ENCODE peak calls at places on chromosomes 12 and 14, in seven cellular contexts. J is colonic mucosa; P is PC-9; K is uterus; F is CD8-positive, alpha-beta T cell; G is transverse colon; I is tibial nerve. V is an unnamed sample.

GRCh38 chr12:32535260-32535999 is 136.1 kb downstream of the FGD4 start:
- DNase-seq in J (peak; percentile 86), P (no peak), K (peak; percentile 47), F (no peak), G (peak; percentile 84), I (peak; percentile 66), V (peak; percentile 76)

GRCh38 chr14:97149775-97150174 is 352.6 kb downstream of the VRK1 start:
- DNase-seq in J (no peak), P (no peak), K (no peak), F (no peak), G (no peak), I (no peak), V (no peak)

GRCh38 chr14:61321385-61322010 is at the start of gene PRKCH:
- DNase-seq in J (peak; percentile 82), P (peak; percentile 91), K (peak; percentile 63), F (peak; percentile 71), G (peak; percentile 79), I (peak; percentile 47), V (peak; percentile 89)

GRCh38 chr12:49201595-49202295 is 12.9 kb upstream of the TUBA1A start:
- DNase-seq in J (no peak), P (peak; percentile 82), K (peak; percentile 54), F (no peak), G (no peak), I (no peak), V (peak; percentile 18)

GRCh38 chr12:116319851-116320621 is 42.5 kb upstream of the MED13L start:
- DNase-seq in J (peak; percentile 41), P (no peak), K (peak; percentile 93), F (no peak), G (peak; percentile 53), I (peak; percentile 74), V (no peak)

GRCh38 chr14:103382375-103382774 is 2.8 kb upstream of the MARK3 start:
- DNase-seq in J (no peak), P (no peak), K (no peak), F (no peak), G (no peak), I (no peak), V (no peak)

GRCh38 chr12:96271469-96272199 is 77.5 kb downstream of the ELK3 start:
- DNase-seq in J (no peak), P (no peak), K (no peak), F (no peak), G (no peak), I (no peak), V (no peak)

GRCh38 chr12:15172423-15172822 is 48.8 kb downstream of the RERG start:
- DNase-seq in J (no peak), P (no peak), K (no peak), F (no peak), G (no peak), I (no peak), V (no peak)

GRCh38 chr12:71164877-71165197 is 7.0 kb upstream of the TSPAN8 start:
- DNase-seq in J (peak; percentile 68), P (no peak), K (no peak), F (no peak), G (peak; percentile 48), I (no peak), V (peak; percentile 98)

GRCh38 chr14:75170797-75171196 is 5.6 kb downstream of the TMED10 start:
- DNase-seq in J (no peak), P (no peak), K (no peak), F (no peak), G (no peak), I (no peak), V (no peak)

GRCh38 chr14:89721991-89722390 is 232.5 kb downstream of the EFCAB11 start:
- DNase-seq in J (no peak), P (no peak), K (no peak), F (no peak), G (peak; percentile 15), I (no peak), V (peak; percentile 71)

GRCh38 chr12:131102493-131102931 is 148.8 kb downstream of the ADGRD1 start:
- DNase-seq in J (no peak), P (no peak), K (no peak), F (no peak), G (no peak), I (no peak), V (no peak)

GRCh38 chr12:112759786-112760185 is 31.8 kb upstream of the RPH3A start:
- DNase-seq in J (no peak), P (no peak), K (no peak), F (no peak), G (no peak), I (no peak), V (no peak)

GRCh38 chr12:47079365-47079893 is at the start of gene PCED1B:
- DNase-seq in J (peak; percentile 76), P (peak; percentile 46), K (peak; percentile 72), F (peak; percentile 13), G (peak; percentile 77), I (peak; percentile 55), V (peak; percentile 55)

GRCh38 chr12:40031965-40032364 is 73.9 kb downstream of the SLC2A13 start:
- DNase-seq in J (no peak), P (no peak), K (no peak), F (no peak), G (no peak), I (no peak), V (peak; percentile 78)

GRCh38 chr12:106073179-106073578 is 65.6 kb downstream of the NUAK1 start:
- DNase-seq in J (no peak), P (no peak), K (no peak), F (no peak), G (no peak), I (no peak), V (no peak)
- H3K36me3 ChIP-seq in J (no peaks in the 10 kb centered on the region), P (peaks cover 17% of the 10 kb centered on the region), K (no peaks in the 10 kb centered on the region), F (no peaks in the 10 kb centered on the region), G (no peaks in the 10 kb centered on the region), I (no peaks in the 10 kb centered on the region), V (no peaks in the 10 kb centered on the region)

GRCh38 chr12:51838762-51839161 is 9.8 kb downstream of the FIGNL2 start:
- DNase-seq in J (no peak), P (no peak), K (no peak), F (no peak), G (no peak), I (no peak), V (no peak)

GRCh38 chr12:51836012-51836832 is 12.3 kb downstream of the FIGNL2 start:
- DNase-seq in J (no peak), P (no peak), K (no peak), F (no peak), G (no peak), I (no peak), V (no peak)

GRCh38 chr12:51838036-51838435 is 10.5 kb downstream of the FIGNL2 start:
- DNase-seq in J (no peak), P (no peak), K (no peak), F (no peak), G (no peak), I (no peak), V (no peak)

GRCh38 chr12:51836833-51837184 is 11.7 kb downstream of the FIGNL2 start:
- DNase-seq in J (no peak), P (no peak), K (no peak), F (no peak), G (no peak), I (no peak), V (no peak)

GRCh38 chr12:51837286-51837685 is 11.2 kb downstream of the FIGNL2 start:
- DNase-seq in J (no peak), P (no peak), K (no peak), F (no peak), G (no peak), I (no peak), V (no peak)
- H3K4me1 ChIP-seq in J (no peaks in the 10 kb centered on the region), P (no peaks in the 10 kb centered on the region), K (no peaks in the 10 kb centered on the region), F (peaks cover 9% of the 10 kb centered on the region), G (no peaks in the 10 kb centered on the region), I (no peaks in the 10 kb centered on the region), V (no peaks in the 10 kb centered on the region)

DNA sequence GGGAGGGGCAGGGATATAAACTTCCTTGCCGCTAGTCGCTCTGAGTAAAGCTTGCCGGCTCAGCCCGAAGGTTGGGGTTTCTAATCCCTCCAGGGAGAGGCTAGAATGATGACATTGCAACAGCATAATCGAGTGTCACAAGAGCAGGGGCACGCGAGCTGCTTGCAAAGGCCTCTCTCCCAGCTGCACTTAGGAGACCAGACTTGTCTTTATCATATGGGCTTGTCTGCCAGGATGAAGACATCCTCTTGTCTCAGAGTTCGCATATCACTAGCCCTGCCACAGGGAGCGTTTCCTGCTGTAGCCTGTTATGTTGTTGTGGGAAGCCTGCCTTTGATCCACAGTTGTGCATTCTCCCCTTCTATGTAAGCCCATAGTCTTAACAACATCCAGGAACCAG is 180.0 kb downstream of the ESR2 start:
- DNase-seq in J (peak; percentile 47), P (no peak), K (no peak), F (no peak), G (no peak), I (no peak), V (peak; percentile 56)
- H3K27ac ChIP-seq in J (no peak overlapping the region), P (no peak overlapping the region), K (no peak overlapping the region), F (no peak overlapping the region), G (peak overlapping the region; percentile 77), I (no peak overlapping the region), V (peak overlapping the region; percentile 16)

GRCh38 chr12:27743601-27744000 is 33.0 kb downstream of the MRPS35 start:
- DNase-seq in J (no peak), P (no peak), K (no peak), F (no peak), G (no peak), I (no peak), V (no peak)
- H3K36me3 ChIP-seq in J (no peaks in the 10 kb centered on the region), P (peaks cover 30% of the 10 kb centered on the region), K (no peaks in the 10 kb centered on the region), F (peaks cover 5% of the 10 kb centered on the region), G (no peaks in the 10 kb centered on the region), I (no peaks in the 10 kb centered on the region), V (no peaks in the 10 kb centered on the region)

GRCh38 chr12:57162541-57163125 is 15.2 kb upstream of the LRP1-AS start:
- DNase-seq in J (no peak), P (no peak), K (no peak), F (no peak), G (no peak), I (no peak), V (no peak)

GRCh38 chr12:57166971-57167371 is 19.6 kb upstream of the LRP1-AS start:
- DNase-seq in J (no peak), P (peak; percentile 79), K (peak; percentile 17), F (no peak), G (no peak), I (no peak), V (no peak)

GRCh38 chr12:57164454-57164853 is 17.0 kb upstream of the LRP1-AS start:
- DNase-seq in J (no peak), P (no peak), K (no peak), F (no peak), G (no peak), I (no peak), V (no peak)

GRCh38 chr12:57164966-57165365 is 17.5 kb upstream of the LRP1-AS start:
- DNase-seq in J (no peak), P (no peak), K (no peak), F (no peak), G (no peak), I (no peak), V (no peak)

DNA sequence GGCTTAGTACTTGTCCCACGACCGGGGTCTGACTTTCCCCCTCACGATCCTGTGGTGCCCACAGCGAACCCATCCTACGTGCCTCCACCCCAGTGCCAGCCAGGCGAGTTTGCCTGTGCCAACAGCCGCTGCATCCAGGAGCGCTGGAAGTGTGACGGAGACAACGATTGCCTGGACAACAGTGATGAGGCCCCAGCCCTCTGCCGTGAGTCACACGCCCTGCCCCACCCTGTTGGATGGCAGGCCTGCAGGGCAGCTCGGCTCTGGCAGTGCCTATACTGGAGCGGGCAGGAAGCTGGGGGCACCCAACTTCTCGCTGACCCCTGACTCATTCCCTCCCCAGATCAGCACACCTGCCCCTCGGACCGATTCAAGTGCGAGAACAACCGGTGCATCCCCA is 18.3 kb upstream of the LRP1-AS start:
- DNase-seq in J (peak; percentile 61), P (peak; percentile 78), K (no peak), F (no peak), G (peak; percentile 68), I (no peak), V (peak; percentile 25)
- H3K4me1 ChIP-seq in J (no peaks in the 10 kb centered on the region), P (peaks cover 31% of the 10 kb centered on the region), K (no peaks in the 10 kb centered on the region), F (no peaks in the 10 kb centered on the region), G (no peaks in the 10 kb centered on the region), I (no peaks in the 10 kb centered on the region), V (no peaks in the 10 kb centered on the region)

GRCh38 chr14:27559848-27560247 is 962.0 kb upstream of the NOVA1 start:
- DNase-seq in J (no peak), P (no peak), K (no peak), F (no peak), G (no peak), I (no peak), V (no peak)
- H3K27ac ChIP-seq in J (no peak overlapping the region), P (no peak overlapping the region), K (no peak overlapping the region), F (no peak overlapping the region), G (no peak overlapping the region), I (no peak overlapping the region), V (no peak overlapping the region)